ENCODE peak calls at places on chromosomes 11 and 22, in five cellular contexts. D, K, B, O and V are unnamed samples.

GRCh38 chr11:1772270-1773130 is 8.8 kb upstream of the CTSD start:
- DNase-seq in D (peak), K (peak), B (peak), O (peak), V (peak)

GRCh38 chr11:1773711-1774550 is 10.2 kb upstream of the CTSD start:
- DNase-seq in D (no peak), K (no peak), B (no peak), O (no peak), V (no peak)

GRCh38 chr22:27885977-27886842 is 32.8 kb downstream of the PITPNB start:
- DNase-seq in D (peak), K (peak), B (peak), O (no peak), V (peak)

GRCh38 chr11:4539603-4540219 is 5.3 kb upstream of the OR52M1 start:
- DNase-seq in D (peak), K (peak), B (peak), O (peak), V (peak)

GRCh38 chr22:50275181-50276055 is 5.2 kb upstream of the MAPK11 start:
- DNase-seq in D (no peak), K (no peak), B (no peak), O (no peak), V (no peak)

GRCh38 chr11:106156290-106156937 is 79.0 kb downstream of the AASDHPPT start:
- DNase-seq in D (peak), K (peak), B (no peak), O (no peak), V (peak)

GRCh38 chr11:73374130-73374529 is 2.1 kb upstream of the RELT start:
- DNase-seq in D (peak), K (no peak), B (no peak), O (no peak), V (no peak)

GRCh38 chr11:69010361-69010891 is 2.6 kb downstream of the MRGPRF start:
- DNase-seq in D (no peak), K (no peak), B (no peak), O (no peak), V (no peak)

GRCh38 chr22:17598318-17598717 is 30.2 kb downstream of the ATP6V1E1 start:
- DNase-seq in D (no peak), K (no peak), B (no peak), O (no peak), V (no peak)

GRCh38 chr11:118232659-118233058 is 7.8 kb upstream of the JAML start:
- DNase-seq in D (no peak), K (no peak), B (no peak), O (no peak), V (no peak)

GRCh38 chr22:46326066-46326680 is 9.3 kb upstream of the TRMU start:
- DNase-seq in D (no peak), K (no peak), B (no peak), O (no peak), V (no peak)

GRCh38 chr22:38935023-38935422 is 22.4 kb upstream of the APOBEC3A start:
- DNase-seq in D (no peak), K (no peak), B (peak), O (no peak), V (no peak)

GRCh38 chr11:88604255-88604654 is 266.7 kb upstream of the CTSC start:
- DNase-seq in D (peak), K (no peak), B (no peak), O (no peak), V (peak)

GRCh38 chr11:116960916-116961315 is 123.5 kb upstream of the APOA1 start:
- DNase-seq in D (peak), K (no peak), B (no peak), O (no peak), V (no peak)

GRCh38 chr11:2582958-2583604 is 116.7 kb downstream of the KCNQ1OT1 start:
- DNase-seq in D (no peak), K (no peak), B (peak), O (peak), V (no peak)

GRCh38 chr22:26444777-26445176 is 15.7 kb downstream of the ASPHD2 start:
- DNase-seq in D (no peak), K (no peak), B (no peak), O (no peak), V (no peak)

GRCh38 chr22:35126993-35127392 is 61.0 kb downstream of the ISX start:
- DNase-seq in D (no peak), K (no peak), B (no peak), O (no peak), V (no peak)

GRCh38 chr11:113045146-113045545 is 83.9 kb downstream of the NCAM1 start:
- DNase-seq in D (no peak), K (no peak), B (no peak), O (peak), V (no peak)

GRCh38 chr11:130473056-130473794 is 24.8 kb downstream of the ADAMTS15 start:
- DNase-seq in D (no peak), K (no peak), B (no peak), O (no peak), V (no peak)

GRCh38 chr11:63858628-63859550 is 20.0 kb downstream of the MARK2 start:
- DNase-seq in D (no peak), K (no peak), B (no peak), O (no peak), V (no peak)

GRCh38 chr11:64444838-64445441 is 86.0 kb downstream of the RPS6KA4 start:
- DNase-seq in D (peak), K (peak), B (no peak), O (no peak), V (no peak)

DNA sequence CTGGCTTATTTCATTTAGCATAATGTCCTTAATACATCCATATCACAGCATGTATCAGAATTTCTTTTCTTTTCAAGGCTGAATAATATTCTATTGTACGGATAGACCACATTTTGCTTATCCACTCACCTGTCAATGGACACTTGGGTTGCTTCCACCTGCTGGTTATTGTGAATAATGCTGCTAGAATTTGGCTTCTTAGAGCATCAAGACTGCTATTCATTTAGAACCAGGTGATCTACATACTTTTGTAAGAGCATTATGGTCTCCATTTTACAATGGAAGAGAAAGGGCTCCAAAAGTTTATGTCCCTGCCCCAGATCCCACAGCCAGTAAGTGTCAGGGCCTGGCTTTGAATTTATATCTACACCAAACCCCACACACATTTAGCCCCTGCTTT is 100.7 kb upstream of the CD82 start:
- DNase-seq in D (no peak), K (no peak), B (no peak), O (no peak), V (no peak)
- TF ChIP-seq CTCF in D (no peak), K (no peak), B (no peak), O (peak), V (peak)

DNA sequence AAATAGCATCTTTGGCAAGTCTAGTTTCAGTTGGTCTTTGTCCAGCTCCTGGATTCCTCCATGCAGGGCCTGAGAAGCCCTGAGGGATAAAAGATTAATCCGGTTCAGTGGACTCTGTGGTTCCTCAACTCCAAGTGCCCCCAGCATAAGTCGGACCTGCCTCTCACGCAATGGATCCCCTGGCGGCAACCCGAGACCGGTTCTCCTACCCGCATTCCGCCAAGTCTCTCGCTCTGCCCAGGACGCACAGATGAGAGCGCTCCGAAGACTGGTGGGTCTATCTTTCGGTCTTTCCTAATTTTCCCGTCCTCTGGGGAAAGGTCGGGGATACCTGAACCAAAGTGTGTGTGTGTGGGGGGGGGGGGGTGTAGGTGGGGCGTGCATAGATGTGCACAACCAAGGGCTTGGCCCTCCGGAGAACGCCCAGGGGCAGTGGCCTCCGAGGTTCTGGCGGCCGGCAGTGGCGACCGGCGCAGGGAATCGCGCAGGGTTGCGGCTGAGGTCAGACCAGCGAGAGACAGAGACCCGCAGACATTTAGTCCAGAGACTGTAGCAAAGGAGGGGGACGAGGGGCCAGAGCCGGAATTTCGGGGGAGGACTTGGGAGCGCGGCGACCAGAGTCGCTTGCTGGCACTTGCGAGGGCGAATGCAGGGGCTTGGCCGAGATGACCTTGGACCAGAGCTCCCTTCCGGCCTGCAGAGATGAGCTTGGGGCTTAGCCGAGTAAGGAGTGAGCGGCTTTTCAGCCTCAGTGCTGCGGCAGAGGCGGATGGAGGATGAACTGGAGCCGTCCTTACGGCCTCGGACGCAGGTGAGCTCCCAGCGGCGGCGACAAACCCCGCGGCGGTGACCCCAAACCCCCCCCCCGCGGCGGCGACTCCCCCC is 712 bp upstream of the SLC2A11 start:
- DNase-seq in D (peak), K (peak), B (peak), O (peak), V (no peak)
- TF ChIP-seq CTCF in D (peak), K (no peak), B (no peak), O (peak), V (peak)

GRCh38 chr11:46982797-46983452 is 46.4 kb downstream of the CSTPP1 start:
- DNase-seq in D (no peak), K (no peak), B (no peak), O (no peak), V (no peak)
- TF ChIP-seq CTCF in D (no peak), K (no peak), B (no peak), O (no peak), V (no peak)

DNA sequence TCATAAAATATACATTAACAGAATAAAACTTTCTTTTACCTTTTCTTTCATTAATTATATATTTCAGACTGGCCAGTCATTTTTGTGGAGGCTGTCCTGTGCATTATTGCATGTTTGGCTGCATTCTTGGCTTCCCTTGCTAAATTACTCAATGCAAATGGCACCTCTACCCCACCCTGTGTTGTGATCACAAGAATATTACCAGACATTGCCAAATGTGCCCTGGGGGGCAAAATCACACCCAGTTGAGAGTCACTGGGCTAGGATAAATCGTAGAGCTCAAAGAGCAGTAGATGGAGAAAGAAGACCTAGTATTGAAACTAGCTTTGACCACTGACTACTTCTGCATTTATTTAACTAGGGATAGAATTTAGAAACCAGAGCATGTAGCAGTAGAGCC is 1257.8 kb upstream of the TENM4 start:
- DNase-seq in D (no peak), K (no peak), B (no peak), O (no peak), V (no peak)
- TF ChIP-seq CTCF in D (no peak), K (no peak), B (no peak), O (no peak), V (no peak)

DNA sequence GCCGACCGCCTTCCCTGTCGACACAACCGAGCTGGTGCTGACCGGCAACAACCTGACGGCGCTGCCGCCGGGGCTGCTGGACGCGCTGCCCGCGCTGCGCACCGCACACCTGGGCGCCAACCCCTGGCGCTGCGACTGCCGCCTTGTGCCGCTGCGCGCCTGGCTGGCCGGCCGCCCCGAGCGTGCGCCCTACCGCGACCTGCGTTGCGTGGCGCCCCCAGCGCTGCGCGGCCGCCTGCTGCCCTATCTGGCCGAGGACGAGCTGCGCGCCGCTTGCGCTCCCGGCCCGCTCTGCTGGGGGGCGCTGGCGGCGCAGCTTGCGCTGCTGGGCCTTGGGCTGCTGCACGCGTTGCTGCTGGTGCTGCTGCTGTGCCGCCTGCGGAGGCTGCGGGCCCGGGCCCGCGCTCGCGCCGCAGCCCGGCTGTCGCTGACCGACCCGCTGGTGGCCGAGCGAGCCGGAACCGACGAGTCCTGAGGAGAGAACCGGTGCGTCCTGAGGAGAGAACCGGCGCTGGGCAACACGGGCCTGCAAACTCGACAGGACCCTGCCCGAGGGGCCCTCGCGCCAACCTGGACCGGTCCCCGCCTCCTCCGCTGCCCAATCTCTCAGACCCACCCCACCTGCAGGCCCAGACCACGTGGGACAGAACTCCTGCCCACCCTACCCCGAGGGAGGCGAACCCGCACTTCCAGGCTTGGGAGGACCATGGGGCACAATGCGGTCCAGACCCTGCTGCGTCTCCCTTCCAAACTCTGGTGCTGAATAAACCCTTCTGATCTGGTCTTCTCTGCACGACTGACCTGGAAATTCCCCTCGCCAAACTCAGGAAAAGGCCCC is 870 bp downstream of the GP1BB start:
- DNase-seq in D (no peak), K (no peak), B (no peak), O (peak), V (no peak)
- TF ChIP-seq CTCF in D (no peak), K (no peak), B (no peak), O (peak), V (no peak)

GRCh38 chr11:33324211-33324985 is 67.2 kb downstream of the HIPK3 start:
- DNase-seq in D (no peak), K (no peak), B (no peak), O (no peak), V (no peak)

GRCh38 chr11:33325456-33325855 is 68.3 kb downstream of the HIPK3 start:
- DNase-seq in D (peak), K (no peak), B (no peak), O (no peak), V (no peak)

GRCh38 chr11:33320814-33321330 is 63.7 kb downstream of the HIPK3 start:
- DNase-seq in D (no peak), K (no peak), B (no peak), O (no peak), V (no peak)

GRCh38 chr11:33321483-33321882 is 64.3 kb downstream of the HIPK3 start:
- DNase-seq in D (no peak), K (no peak), B (no peak), O (no peak), V (no peak)

GRCh38 chr11:33323421-33323820 is 66.2 kb downstream of the HIPK3 start:
- DNase-seq in D (no peak), K (no peak), B (no peak), O (no peak), V (no peak)
- TF ChIP-seq CTCF in D (peak), K (no peak), B (no peak), O (no peak), V (no peak)